ENCODE peak calls at places on chromosomes 11 and 22, in nine cellular contexts. R is posterior cingulate gyrus; I is HFF-Myc; T is GM03348; C is memory B cell; E is effector memory CD8-positive, alpha-beta T cell; W is brain pericyte; L is stimulated activated CD4-positive, alpha-beta T cell treated with anti-CD3 and anti-CD28 coated beads, Interleukin-1b, Interleukin-23, amount 100 ng/mL, for 4 hours; J is M059J. S is an unnamed sample.

GRCh38 chr11:123653997-123654565 is 343 bp downstream of the SCN3B start:
- DNase-seq in R (no peak), I (no peak), T (peak), J (peak), C (no peak), E (no peak), L (no peak), W (no peak), S (peak)

GRCh38 chr22:47190276-47190956 is 428.0 kb downstream of the TBC1D22A start:
- DNase-seq in R (no peak), T (no peak), J (no peak), I (no peak), C (no peak), L (no peak), E (no peak), W (no peak), S (no peak)

GRCh38 chr11:13777341-13777985 is 109.0 kb downstream of the FAR1 start:
- DNase-seq in R (no peak), E (no peak), I (no peak), C (no peak), W (no peak), T (no peak), L (no peak), J (no peak), S (no peak)

GRCh38 chr11:68042219-68043028 is 3.6 kb downstream of the TCIRG1 start:
- DNase-seq in I (no peak), L (no peak), E (no peak), C (no peak), J (no peak), R (no peak), W (no peak), T (no peak), S (no peak)

GRCh38 chr11:26286472-26287066 is 45.4 kb upstream of the ANO3 start:
- DNase-seq in E (no peak), R (no peak), C (no peak), L (no peak), T (peak), J (peak), W (no peak), I (no peak), S (no peak)

GRCh38 chr22:31085493-31085824 is 4.3 kb downstream of the SMTN start:
- DNase-seq in C (no peak), I (no peak), T (peak), R (peak), W (no peak), L (no peak), E (no peak), J (no peak), S (no peak)

GRCh38 chr22:47626428-47627390 is 864.3 kb downstream of the TBC1D22A start:
- DNase-seq in R (no peak), J (peak), W (no peak), L (no peak), I (no peak), E (no peak), T (no peak), C (no peak), S (no peak)

GRCh38 chr22:36391648-36392047 is 3.9 kb upstream of the MYH9 start:
- DNase-seq in I (no peak), L (no peak), C (no peak), J (no peak), W (no peak), E (no peak), R (no peak), T (no peak), S (no peak)

GRCh38 chr11:70378506-70379134 is 19.7 kb upstream of the CTTN start:
- DNase-seq in R (no peak), J (no peak), L (no peak), I (no peak), W (no peak), T (no peak), E (no peak), C (no peak), S (no peak)

GRCh38 chr22:23888615-23889401 is 5.4 kb upstream of the MIF start:
- DNase-seq in I (no peak), T (peak), C (no peak), R (no peak), J (peak), E (no peak), W (no peak), L (no peak), S (no peak)

GRCh38 chr11:85725510-85726258 is 39.7 kb upstream of the CCDC89 start:
- DNase-seq in I (peak), W (no peak), C (no peak), J (peak), L (no peak), T (peak), E (no peak), R (no peak), S (no peak)

GRCh38 chr11:122737951-122738693 is 82.6 kb downstream of the UBASH3B start:
- DNase-seq in E (no peak), W (no peak), I (no peak), T (no peak), C (no peak), L (no peak), R (no peak), J (peak), S (no peak)

GRCh38 chr11:10808553-10809372 is at the start of gene EIF4G2:
- DNase-seq in L (peak), J (peak), E (peak), T (peak), I (peak), R (peak), W (peak), C (peak), S (peak)

GRCh38 chr11:61157743-61158142 is 3.5 kb downstream of the VPS37C start:
- DNase-seq in L (no peak), I (no peak), C (no peak), J (no peak), T (no peak), W (no peak), E (no peak), R (no peak), S (no peak)

GRCh38 chr11:67099841-67100324 is 19.2 kb upstream of the KDM2A start:
- DNase-seq in R (no peak), E (no peak), L (no peak), W (no peak), J (no peak), T (no peak), C (no peak), I (no peak), S (no peak)

S was measured in GM12892.